ENCODE peak calls at places on chromosomes 5 and 9, in eight cellular contexts. R is tibial nerve, H is stomach, F is A549, N is ovary, S is sigmoid colon, L is SK-N-SH, B is GM12878. K is an unnamed sample.

GRCh38 chr9:124183772-124184171 is 74.0 kb upstream of the NEK6 start:
- DNase-seq in L (no peak), F (no peak), H (no peak), S (no peak), R (no peak), B (no peak), N (no peak), K (peak; percentile 56)

GRCh38 chr9:122819326-122819725 is 9.1 kb downstream of the PDCL start:
- DNase-seq in B (no peak), H (no peak), F (no peak), S (no peak), N (no peak), L (no peak), R (no peak), K (no peak)

GRCh38 chr5:51397996-51398395 is 14.7 kb downstream of the ISL1 start:
- DNase-seq in L (no peak), N (no peak), F (no peak), B (no peak), H (no peak), R (no peak), S (no peak), K (no peak)

GRCh38 chr5:140205216-140205615 is 30.2 kb downstream of the CYSTM1 start:
- DNase-seq in H (no peak), B (no peak), L (no peak), F (no peak), R (no peak), N (no peak), S (no peak), K (no peak)

GRCh38 chr5:3033033-3033755 is 281.7 kb upstream of the IRX2 start:
- DNase-seq in B (no peak), R (no peak), N (no peak), F (no peak), L (no peak), H (no peak), S (no peak), K (no peak)

GRCh38 chr9:70883056-70883455 is 238.4 kb downstream of the TRPM3 start:
- DNase-seq in N (no peak), H (no peak), B (no peak), F (no peak), S (no peak), L (no peak), R (no peak), K (no peak)

GRCh38 chr5:151675225-151675955 is 11.3 kb downstream of the SPARC start:
- DNase-seq in R (no peak), S (peak; percentile 41), N (no peak), L (no peak), H (no peak), F (no peak), B (no peak), K (no peak)

GRCh38 chr9:36282275-36282674 is 24.0 kb upstream of the GNE start:
- DNase-seq in B (no peak), L (no peak), N (no peak), F (no peak), H (no peak), R (no peak), S (no peak), K (no peak)

GRCh38 chr5:173256800-173257199 is 21.8 kb upstream of the NKX2-5 start:
- DNase-seq in H (no peak), N (no peak), F (no peak), R (no peak), S (no peak), B (no peak), L (no peak), K (no peak)

GRCh38 chr5:79074641-79075040 is 5.1 kb downstream of the BHMT2 start:
- DNase-seq in L (no peak), N (no peak), R (no peak), F (no peak), B (no peak), H (no peak), S (no peak), K (no peak)

GRCh38 chr5:127666043-127666716 is 17.3 kb downstream of the CTXN3 start:
- DNase-seq in B (no peak), H (no peak), S (no peak), N (no peak), R (no peak), L (no peak), F (no peak), K (no peak)

DNA sequence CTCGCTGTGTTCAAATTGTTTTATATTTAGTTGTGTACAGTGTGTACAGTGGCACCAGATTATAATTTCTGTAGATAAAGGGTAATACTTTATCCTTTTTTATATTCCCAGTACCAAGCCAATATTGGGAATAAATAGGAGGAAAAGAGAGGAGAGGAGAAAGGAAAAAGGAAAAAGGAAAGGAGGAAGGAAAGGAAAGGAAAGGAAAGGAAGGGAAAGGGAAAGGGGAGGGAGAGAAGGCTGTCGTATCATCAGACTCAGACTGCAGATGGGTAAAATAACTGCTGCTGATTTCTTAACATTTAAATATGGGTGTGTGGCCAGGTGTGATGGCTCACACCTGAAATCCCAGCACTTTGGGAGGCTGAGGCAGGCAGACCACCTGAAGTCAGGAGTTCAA is 51.0 kb downstream of the C5orf22 start:
- DNase-seq in H (no peak), L (no peak), R (no peak), B (no peak), N (no peak), F (no peak), S (no peak), K (no peak)
- TF ChIP-seq EP300 in H (no peak), L (no peak), R (no peak), B (no peak), N (no peak), F (no peak), S (no peak), K (no peak)

GRCh38 chr5:149371296-149371962 is 7.7 kb downstream of the IL17B start:
- DNase-seq in S (no peak), H (peak; percentile 72), L (peak; percentile 83), N (peak; percentile 52), B (no peak), F (peak; percentile 81), R (peak; percentile 35), K (peak; percentile 72)
- TF ChIP-seq EP300 in S (no peak), H (no peak), L (no peak), N (no peak), B (no peak), F (no peak), R (no peak), K (no peak)

GRCh38 chr5:62017092-62017491 is 288.9 kb upstream of the KIF2A start:
- DNase-seq in F (no peak), H (no peak), S (no peak), N (no peak), L (no peak), B (no peak), R (no peak), K (no peak)
- TF ChIP-seq EP300 in F (no peak), H (no peak), S (no peak), N (no peak), L (no peak), B (no peak), R (no peak), K (no peak)

GRCh38 chr5:53262348-53262970 is 152.9 kb upstream of the MOCS2 start:
- DNase-seq in R (peak; percentile 15), L (peak; percentile 2), B (no peak), S (no peak), H (peak; percentile 27), F (no peak), N (peak; percentile 45), K (no peak)
- TF ChIP-seq EP300 in R (no peak), L (no peak), B (no peak), S (no peak), H (no peak), F (no peak), N (no peak), K (no peak)

DNA sequence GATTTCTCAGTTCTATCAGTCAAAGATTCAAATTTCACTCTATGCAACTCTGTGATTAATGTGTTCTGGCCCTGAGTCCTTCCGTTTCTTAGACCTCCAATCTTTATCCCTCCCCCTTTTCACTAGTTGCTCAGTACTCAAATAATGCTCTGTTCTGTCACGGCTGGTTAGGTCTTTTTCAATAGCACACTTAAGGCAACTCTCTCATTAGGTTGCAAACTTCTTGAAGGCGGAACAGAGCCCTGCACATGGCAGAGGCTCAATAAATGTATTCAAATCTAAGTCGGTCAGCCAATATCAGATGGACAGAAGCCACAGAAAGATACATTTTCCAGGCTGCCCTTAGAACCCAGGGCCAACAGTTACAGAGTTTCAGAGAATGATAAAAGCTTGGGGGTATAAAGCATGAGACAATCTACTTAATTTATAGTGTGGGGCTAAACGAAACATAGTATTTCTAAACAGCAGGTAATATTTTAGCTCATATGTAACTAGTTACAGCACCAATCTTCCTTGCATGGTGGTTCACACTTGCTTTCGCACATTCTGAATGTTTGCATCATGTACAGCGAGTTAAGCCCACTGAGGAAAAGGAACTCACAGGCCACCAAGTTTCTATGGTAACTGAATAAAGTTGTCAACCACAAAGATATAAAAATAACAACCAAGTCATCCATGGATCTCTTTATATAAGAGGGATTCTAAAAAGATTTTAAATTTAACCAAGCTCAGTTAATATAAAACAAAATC is 67.1 kb upstream of the GOLPH3 start:
- DNase-seq in R (no peak), N (no peak), H (no peak), F (no peak), L (no peak), B (no peak), S (no peak), K (no peak)
- TF ChIP-seq EP300 in R (no peak), N (no peak), H (no peak), F (no peak), L (no peak), B (no peak), S (no peak), K (no peak)

GRCh38 chr9:131274674-131275331 is 1.5 kb downstream of the FAM78A start:
- DNase-seq in S (no peak), R (peak; percentile 50), H (no peak), F (no peak), L (no peak), B (no peak), N (no peak), K (peak; percentile 65)

GRCh38 chr9:131275332-131276106 is 791 bp downstream of the FAM78A start:
- DNase-seq in B (no peak), N (no peak), S (no peak), R (no peak), F (no peak), H (no peak), L (no peak), K (peak; percentile 49)

GRCh38 chr9:131277673-131278420 is 1.5 kb upstream of the FAM78A start:
- DNase-seq in N (peak; percentile 73), R (peak; percentile 65), B (no peak), S (peak; percentile 93), L (peak; percentile 99), F (peak; percentile 94), H (peak; percentile 70), K (peak; percentile 80)

GRCh38 chr9:131276891-131277672 is 772 bp upstream of the FAM78A start:
- DNase-seq in N (no peak), H (no peak), L (peak; percentile 68), S (no peak), F (no peak), R (no peak), B (no peak), K (no peak)

GRCh38 chr9:131276107-131276888 is at the start of gene FAM78A:
- DNase-seq in R (no peak), H (peak; percentile 57), S (no peak), B (no peak), F (no peak), N (no peak), L (peak; percentile 77), K (peak; percentile 57)
- TF ChIP-seq EP300 in R (no peak), H (no peak), S (no peak), B (no peak), F (no peak), N (no peak), L (no peak), K (no peak)

GRCh38 chr9:22211588-22212360 is 202.7 kb upstream of the CDKN2B start:
- DNase-seq in B (no peak), R (no peak), L (no peak), H (no peak), S (no peak), N (no peak), F (peak; percentile 69), K (no peak)
- TF ChIP-seq EP300 in B (no peak), R (no peak), L (peak; percentile 92), H (no peak), S (no peak), N (no peak), F (peak; percentile 65), K (no peak)